ENCODE peak calls at places on chromosomes 7 and 10, in nine cellular contexts. F, N, Z, L, I, X, G, A and C are unnamed samples.

GRCh38 chr7:64102656-64103400 is 57.6 kb downstream of the ZNF727 start:
- DNase-seq in Z (no peak), A (no peak), G (no peak), X (no peak), F (no peak), L (no peak), N (no peak), I (peak), C (no peak)

GRCh38 chr10:60280475-60280874 is 109.2 kb downstream of the ANK3 start:
- DNase-seq in N (no peak), L (no peak), I (no peak), F (no peak), Z (no peak), A (no peak), G (no peak), X (no peak), C (no peak)

GRCh38 chr10:44379907-44380306 is 5.0 kb downstream of the CXCL12 start:
- DNase-seq in F (no peak), Z (no peak), A (no peak), L (no peak), X (no peak), I (no peak), G (no peak), N (no peak), C (peak)

GRCh38 chr10:43027331-43027955 is 49.4 kb upstream of the RET start:
- DNase-seq in N (no peak), A (no peak), Z (no peak), X (no peak), L (no peak), G (no peak), F (no peak), I (no peak), C (no peak)

GRCh38 chr7:92698237-92698841 is 108.1 kb upstream of the FAM133B start:
- DNase-seq in F (peak), N (peak), X (peak), L (no peak), Z (no peak), G (no peak), A (peak), I (no peak), C (no peak)

GRCh38 chr10:77173615-77174461 is 463.8 kb downstream of the KCNMA1 start:
- DNase-seq in G (no peak), N (peak), Z (peak), I (no peak), F (peak), L (peak), X (peak), A (no peak), C (no peak)

GRCh38 chr7:2202901-2203550 is 29.7 kb downstream of the MAD1L1 start:
- DNase-seq in N (no peak), I (peak), L (no peak), F (no peak), A (no peak), X (no peak), G (no peak), Z (peak), C (no peak)

GRCh38 chr7:98354511-98355249 is 46.2 kb downstream of the BAIAP2L1 start:
- DNase-seq in L (peak), F (peak), X (peak), I (no peak), G (no peak), A (no peak), N (peak), Z (no peak), C (peak)

GRCh38 chr7:37921340-37921805 is 933 bp downstream of the EPDR1 start:
- DNase-seq in L (peak), Z (peak), F (no peak), A (no peak), G (no peak), X (no peak), N (no peak), I (no peak), C (no peak)

GRCh38 chr7:44727346-44728262 is 21.0 kb upstream of the ZMIZ2 start:
- DNase-seq in G (no peak), Z (no peak), L (no peak), I (no peak), N (peak), F (peak), A (peak), X (no peak), C (no peak)

GRCh38 chr7:29426587-29426986 is 137.0 kb upstream of the PRR15 start:
- DNase-seq in G (no peak), F (no peak), N (no peak), L (no peak), A (no peak), Z (no peak), X (no peak), I (no peak), C (no peak)

GRCh38 chr7:106039486-106040060 is 72.5 kb downstream of the SYPL1 start:
- DNase-seq in I (no peak), Z (peak), N (no peak), G (no peak), X (no peak), L (no peak), F (peak), A (peak), C (no peak)

GRCh38 chr10:101625821-101626412 is 37.8 kb downstream of the DPCD start:
- DNase-seq in G (no peak), F (no peak), N (no peak), X (no peak), Z (no peak), I (peak), A (no peak), L (no peak), C (no peak)

GRCh38 chr7:82745117-82745516 is 301.5 kb upstream of the CACNA2D1 start:
- DNase-seq in F (no peak), I (no peak), A (no peak), L (no peak), N (no peak), G (no peak), X (no peak), Z (peak), C (no peak)

GRCh38 chr10:125148021-125148439 is 12.3 kb downstream of the CTBP2 start:
- DNase-seq in N (no peak), L (no peak), I (peak), A (no peak), Z (peak), X (no peak), F (peak), G (no peak), C (no peak)

GRCh38 chr10:95906675-95907453 is 911 bp upstream of the CC2D2B start:
- DNase-seq in Z (peak), G (no peak), I (no peak), F (peak), X (peak), A (peak), L (peak), N (peak), C (no peak)

GRCh38 chr7:11642841-11643240 is 189.2 kb downstream of the THSD7A start:
- DNase-seq in Z (no peak), X (no peak), I (no peak), L (no peak), A (no peak), F (no peak), N (no peak), G (no peak), C (no peak)

GRCh38 chr7:38630720-38631673 is at the start of gene AMPH:
- DNase-seq in G (no peak), I (peak), N (peak), A (no peak), F (peak), Z (peak), L (peak), X (no peak), C (no peak)

GRCh38 chr10:101969496-101969895 is 86.5 kb downstream of the ARMH3 start:
- DNase-seq in I (no peak), L (no peak), N (no peak), G (no peak), Z (no peak), A (no peak), F (no peak), X (no peak), C (no peak)

GRCh38 chr10:68302871-68303270 is 29.0 kb upstream of the HNRNPH3 start:
- DNase-seq in L (no peak), A (no peak), G (no peak), Z (no peak), F (no peak), I (no peak), X (no peak), N (no peak), C (no peak)

GRCh38 chr10:71456631-71457030 is 59.9 kb downstream of the CDH23 start:
- DNase-seq in X (no peak), L (no peak), G (no peak), F (no peak), N (no peak), I (no peak), A (no peak), Z (no peak), C (no peak)

GRCh38 chr7:132590162-132590561 is 13.9 kb upstream of the PLXNA4 start:
- DNase-seq in X (no peak), F (no peak), Z (no peak), I (no peak), L (no peak), N (no peak), A (no peak), G (no peak), C (no peak)

GRCh38 chr7:119197872-119198527 is 973.5 kb downstream of the ANKRD7 start:
- DNase-seq in L (no peak), A (no peak), G (peak), Z (peak), I (no peak), N (peak), X (peak), F (peak), C (no peak)

GRCh38 chr10:131946321-131946751 is 35.4 kb downstream of the BNIP3 start:
- DNase-seq in A (peak), L (no peak), N (no peak), Z (no peak), X (no peak), I (no peak), F (peak), G (no peak), C (peak)

GRCh38 chr10:107427021-107427420 is 262.5 kb upstream of the SORCS1 start:
- DNase-seq in G (no peak), F (no peak), Z (no peak), A (no peak), N (no peak), I (no peak), L (no peak), X (no peak), C (no peak)

GRCh38 chr10:113967096-113967495 is 76.6 kb upstream of the ADRB1 start:
- DNase-seq in A (no peak), X (no peak), N (no peak), F (no peak), Z (no peak), G (no peak), I (no peak), L (no peak), C (no peak)

GRCh38 chr7:73893342-73894101 is 32.6 kb downstream of the TMEM270 start:
- DNase-seq in I (no peak), L (peak), Z (no peak), N (no peak), F (peak), G (no peak), A (no peak), X (no peak), C (no peak)

GRCh38 chr7:24336461-24336860 is 52.5 kb downstream of the NPY start:
- DNase-seq in A (no peak), F (no peak), I (no peak), X (no peak), N (no peak), L (no peak), G (no peak), Z (no peak), C (no peak)

GRCh38 chr7:73717991-73718405 is 1.5 kb downstream of the STX1A start:
- DNase-seq in I (no peak), A (peak), L (no peak), F (peak), N (peak), Z (no peak), X (no peak), G (no peak), C (no peak)

GRCh38 chr7:116438274-116438673 is 61.3 kb upstream of the CAV2 start:
- DNase-seq in A (peak), X (peak), Z (no peak), G (no peak), N (no peak), L (no peak), I (no peak), F (peak), C (no peak)
- TF ChIP-seq CTCF in A (peak), X (no peak), Z (no peak), G (no peak), N (no peak), L (no peak), I (peak), F (no peak), C (peak)

GRCh38 chr10:62386401-62387320 is 12.5 kb downstream of the ZNF365 start:
- DNase-seq in Z (no peak), N (peak), I (no peak), L (no peak), A (no peak), G (no peak), X (no peak), F (no peak), C (no peak)
- TF ChIP-seq CTCF in Z (no peak), N (no peak), I (no peak), L (no peak), A (no peak), G (no peak), X (no peak), F (no peak), C (no peak)

GRCh38 chr10:123392182-123392930 is 238.2 kb downstream of the BUB3 start:
- DNase-seq in X (no peak), N (no peak), I (no peak), F (no peak), L (no peak), G (peak), A (no peak), Z (no peak), C (no peak)

GRCh38 chr10:123389520-123389919 is 235.3 kb downstream of the BUB3 start:
- DNase-seq in I (no peak), G (peak), F (no peak), L (no peak), Z (no peak), A (no peak), N (no peak), X (no peak), C (no peak)

GRCh38 chr10:123390874-123391273 is 236.7 kb downstream of the BUB3 start:
- DNase-seq in I (no peak), X (no peak), F (no peak), N (no peak), Z (no peak), L (no peak), G (peak), A (no peak), C (no peak)

GRCh38 chr10:123391275-123392028 is 237.2 kb downstream of the BUB3 start:
- DNase-seq in G (peak), A (no peak), Z (no peak), I (no peak), L (no peak), N (no peak), X (no peak), F (no peak), C (no peak)

DNA sequence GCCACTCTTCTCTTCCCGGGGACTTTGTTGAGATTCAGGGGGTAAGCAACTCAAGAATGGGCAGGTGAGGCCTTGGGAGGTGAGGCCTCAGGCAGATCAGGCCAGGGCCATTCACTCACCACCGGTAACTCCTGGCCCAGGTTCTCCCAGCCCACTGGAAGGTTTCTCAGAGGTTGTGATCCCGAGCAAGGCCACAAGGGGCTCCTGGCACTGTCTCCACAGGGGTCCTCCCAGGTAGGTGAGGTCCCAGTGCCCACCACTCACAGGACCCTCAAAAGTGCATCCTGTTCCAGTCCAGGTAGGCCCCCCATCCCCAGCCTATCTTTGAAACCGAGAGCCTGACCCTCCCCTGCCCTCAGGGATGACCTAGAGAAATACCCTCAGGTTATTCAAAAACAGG is 236.1 kb downstream of the BUB3 start:
- DNase-seq in Z (peak), F (no peak), X (no peak), G (peak), A (no peak), N (no peak), I (no peak), L (no peak), C (no peak)
- TF ChIP-seq CTCF in Z (no peak), F (no peak), X (no peak), G (peak), A (no peak), N (no peak), I (no peak), L (no peak), C (no peak)

GRCh38 chr10:74969093-74969492 is 142.4 kb upstream of the SAMD8 start:
- DNase-seq in A (no peak), G (no peak), F (no peak), N (no peak), Z (no peak), I (no peak), L (no peak), X (no peak), C (no peak)

GRCh38 chr10:74968621-74969019 is 142.2 kb downstream of the KAT6B start:
- DNase-seq in N (no peak), G (no peak), I (no peak), A (no peak), F (no peak), Z (no peak), X (no peak), L (no peak), C (no peak)

GRCh38 chr10:74967850-74968620 is 141.6 kb downstream of the KAT6B start:
- DNase-seq in L (no peak), F (peak), X (no peak), Z (no peak), I (no peak), A (no peak), G (no peak), N (no peak), C (no peak)

GRCh38 chr10:74973993-74974392 is 137.5 kb upstream of the SAMD8 start:
- DNase-seq in A (no peak), Z (no peak), N (no peak), G (no peak), X (no peak), L (no peak), F (no peak), I (no peak), C (no peak)

GRCh38 chr10:74969530-74969929 is 141.9 kb upstream of the SAMD8 start:
- DNase-seq in I (no peak), G (no peak), X (no peak), A (no peak), L (no peak), N (no peak), F (no peak), Z (no peak), C (no peak)
- TF ChIP-seq CTCF in I (no peak), G (no peak), X (no peak), A (no peak), L (no peak), N (no peak), F (no peak), Z (no peak), C (no peak)

DNA sequence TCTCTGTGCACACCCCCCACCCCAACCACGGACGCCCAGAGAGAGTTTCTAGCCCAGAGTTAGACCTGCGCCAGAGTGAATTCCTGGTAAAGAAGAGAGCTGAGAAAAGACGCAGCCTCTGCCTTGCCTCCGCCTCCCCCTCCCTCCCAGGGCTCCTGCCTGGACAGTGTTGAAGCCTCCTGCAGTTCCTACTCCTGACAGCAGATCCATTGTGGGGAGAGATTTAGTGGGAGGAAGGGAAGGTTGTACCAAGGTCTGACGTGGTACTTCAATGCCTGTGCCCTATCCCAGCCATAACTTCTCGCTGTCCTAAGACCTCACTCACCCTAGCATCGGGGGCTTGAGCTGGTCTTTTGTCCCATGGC is 952 bp downstream of the SRRM3 start:
- DNase-seq in N (no peak), X (no peak), L (no peak), I (no peak), Z (no peak), A (no peak), F (no peak), G (no peak), C (no peak)
- TF ChIP-seq CTCF in N (no peak), X (no peak), L (no peak), I (no peak), Z (no peak), A (no peak), F (no peak), G (no peak), C (no peak)

GRCh38 chr7:56290548-56290947 is 174.3 kb upstream of the NUPR2 start:
- DNase-seq in L (no peak), A (no peak), I (no peak), G (no peak), Z (no peak), F (no peak), X (no peak), N (no peak), C (no peak)

GRCh38 chr7:56287429-56288138 is 171.4 kb upstream of the NUPR2 start:
- DNase-seq in F (no peak), X (peak), A (no peak), N (peak), I (no peak), Z (no peak), G (no peak), L (no peak), C (no peak)
- TF ChIP-seq CTCF in F (no peak), X (no peak), A (no peak), N (no peak), I (no peak), Z (no peak), G (no peak), L (no peak), C (no peak)

DNA sequence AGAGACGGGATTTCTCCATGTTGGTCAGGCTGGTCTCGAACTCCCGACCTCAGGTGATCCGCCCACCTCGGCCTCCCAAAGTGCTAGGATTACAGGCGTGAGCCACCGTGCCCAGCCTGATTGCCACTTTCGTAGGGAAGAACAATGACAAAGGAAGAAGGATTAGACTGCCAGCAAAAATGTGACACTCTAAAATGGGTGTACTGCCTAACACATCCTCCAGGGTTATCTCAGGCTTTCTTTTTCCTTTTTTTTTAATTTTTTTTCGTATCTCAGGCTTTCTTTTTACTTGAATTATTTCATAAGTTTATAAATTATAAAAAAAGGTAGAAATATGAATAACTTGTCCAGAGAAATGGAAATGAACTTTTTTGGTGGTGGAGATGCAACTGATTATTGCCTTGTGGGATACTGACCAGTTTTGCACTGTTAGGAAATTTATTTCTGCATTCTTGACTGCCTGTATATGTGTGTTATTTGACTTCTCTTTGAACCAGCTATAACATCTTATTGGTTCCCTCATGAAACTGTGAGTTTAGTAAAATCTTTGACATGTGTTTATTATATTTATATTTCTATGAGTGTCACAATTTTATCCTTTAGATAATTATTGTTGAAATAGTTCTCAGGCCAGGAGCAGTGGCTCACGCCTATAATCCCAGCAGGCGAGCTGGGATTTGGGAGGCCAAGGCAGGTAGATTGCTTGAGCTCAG is 56.8 kb downstream of the XRCC2 start:
- DNase-seq in Z (no peak), F (no peak), L (no peak), G (no peak), N (no peak), I (peak), X (no peak), A (no peak), C (no peak)
- TF ChIP-seq CTCF in Z (no peak), F (no peak), L (no peak), G (no peak), N (no peak), I (peak), X (no peak), A (no peak), C (no peak)

DNA sequence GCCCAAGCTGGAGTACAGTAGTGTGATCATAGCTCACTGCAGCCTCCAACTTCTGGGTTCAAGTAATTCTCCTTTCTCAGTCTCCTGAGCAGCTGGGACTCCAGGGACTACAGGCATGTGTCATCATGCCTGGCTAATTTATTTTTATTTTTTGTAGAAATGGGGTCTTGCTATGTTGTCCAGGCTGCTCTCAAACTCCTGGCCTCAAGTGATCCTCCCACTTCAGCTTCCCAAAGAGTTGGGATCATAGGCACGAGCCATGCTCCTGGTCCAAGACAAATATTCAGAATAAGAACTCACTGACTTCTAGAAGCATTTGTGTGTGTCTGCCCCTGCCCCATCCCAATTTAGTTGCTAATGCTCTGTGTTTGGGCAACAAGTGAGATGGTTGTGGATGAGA is 151.8 kb downstream of the ITGA8 start:
- DNase-seq in L (no peak), F (no peak), G (no peak), A (no peak), X (no peak), Z (no peak), N (no peak), I (no peak), C (no peak)
- TF ChIP-seq CTCF in L (no peak), F (no peak), G (no peak), A (no peak), X (no peak), Z (no peak), N (no peak), I (no peak), C (no peak)